ENCODE peak calls at places on chromosome 9, in nine cellular contexts. L is left lung, J is Karpas-422, Q is iris pigment epithelial cell, F is cardiac septum, Z is DMS153, A is ACHN, M is globus pallidus, U is cardiac muscle cell. H is an unnamed sample.

GRCh38 chr9:107286057-107286456 is 3.0 kb downstream of the RAD23B start:
- DNase-seq in L (no peak), J (no peak), Q (peak), F (no peak), Z (no peak), A (peak), M (no peak), U (peak), H (no peak)

GRCh38 chr9:70415041-70415440 is 584 bp upstream of the KLF9 start:
- DNase-seq in L (no peak), J (no peak), Q (no peak), F (no peak), Z (no peak), A (no peak), M (no peak), U (no peak), H (no peak)

GRCh38 chr9:130833324-130833990 is 1.6 kb upstream of the ABL1 start:
- DNase-seq in L (no peak), J (no peak), Q (peak), F (no peak), Z (no peak), A (no peak), M (no peak), U (peak), H (no peak)

GRCh38 chr9:130452835-130453234 is 8.1 kb downstream of the ASS1 start:
- DNase-seq in L (no peak), J (no peak), Q (no peak), F (no peak), Z (no peak), A (no peak), M (no peak), U (no peak), H (no peak)

GRCh38 chr9:106918825-106919509 is 56.0 kb downstream of the ZNF462 start:
- DNase-seq in L (no peak), J (no peak), Q (no peak), F (no peak), Z (no peak), A (no peak), M (no peak), U (no peak), H (no peak)

GRCh38 chr9:120531683-120532300 is 48.2 kb downstream of the CDK5RAP2 start:
- DNase-seq in L (no peak), J (peak), Q (peak), F (no peak), Z (peak), A (peak), M (no peak), U (peak), H (no peak)

GRCh38 chr9:24765025-24765756 is 219.5 kb upstream of the IZUMO3 start:
- DNase-seq in L (no peak), J (no peak), Q (no peak), F (no peak), Z (no peak), A (no peak), M (no peak), U (no peak), H (no peak)

GRCh38 chr9:121568101-121568460 is 68.4 kb upstream of the GGTA1 start:
- DNase-seq in L (no peak), J (no peak), Q (no peak), F (no peak), Z (no peak), A (no peak), M (no peak), U (peak), H (no peak)

GRCh38 chr9:82810902-82811301 is 252.0 kb downstream of the RASEF start:
- DNase-seq in L (no peak), J (no peak), Q (peak), F (no peak), Z (peak), A (peak), M (no peak), U (peak), H (no peak)